ENCODE peak calls at places on chromosome 21, in six cellular contexts. A is PC-3; I is OCI-LY7; U is naive thymus-derived CD4-positive, alpha-beta T cell; P is CD8-positive, alpha-beta T cell; H is fibroblast of pulmonary artery. Z is an unnamed sample.

GRCh38 chr21:38386967-38387366 is 111.3 kb downstream of the ERG start:
- DNase-seq in A (no peak), I (no peak), U (no peak), P (no peak), H (peak; percentile 9), Z (no peak)

GRCh38 chr21:16945580-16945979 is 567.3 kb upstream of the CXADR start:
- DNase-seq in A (no peak), I (no peak), U (no peak), P (no peak), H (peak; percentile 7), Z (no peak)

GRCh38 chr21:29298348-29299045 is at the start of gene BACH1:
- DNase-seq in A (peak; percentile 92), I (peak; percentile 90), U (peak; percentile 91), P (peak; percentile 83), H (peak; percentile 93), Z (peak; percentile 52)

GRCh38 chr21:38984982-38985422 is 179.3 kb downstream of the ETS2 start:
- DNase-seq in A (no peak), I (no peak), U (peak; percentile 48), P (no peak), H (peak; percentile 88), Z (peak; percentile 63)

GRCh38 chr21:46065215-46065992 is 32.5 kb upstream of the COL6A2 start:
- DNase-seq in A (peak; percentile 34), I (no peak), U (no peak), P (no peak), H (peak; percentile 66), Z (no peak)

GRCh38 chr21:29144736-29145353 is 14.4 kb downstream of the MAP3K7CL start:
- DNase-seq in A (peak; percentile 23), I (no peak), U (no peak), P (no peak), H (no peak), Z (no peak)

GRCh38 chr21:46489800-46490199 is 31.1 kb downstream of the DIP2A start:
- DNase-seq in A (no peak), I (no peak), U (no peak), P (no peak), H (no peak), Z (no peak)

GRCh38 chr21:41566500-41567014 is 58.6 kb upstream of the TMPRSS2 start:
- DNase-seq in A (no peak), I (no peak), U (no peak), P (no peak), H (no peak), Z (no peak)

GRCh38 chr21:27076035-27076434 is 109.1 kb upstream of the ADAMTS5 start:
- DNase-seq in A (no peak), I (no peak), U (no peak), P (no peak), H (no peak), Z (no peak)

GRCh38 chr21:28798798-28799197 is 193.9 kb downstream of the LTN1 start:
- DNase-seq in A (no peak), I (no peak), U (no peak), P (no peak), H (peak; percentile 29), Z (no peak)

GRCh38 chr21:29434081-29434480 is 135.4 kb downstream of the BACH1 start:
- DNase-seq in A (no peak), I (no peak), U (no peak), P (no peak), H (no peak), Z (no peak)

GRCh38 chr21:26117324-26117971 is 53.1 kb downstream of the APP start:
- DNase-seq in A (no peak), I (no peak), U (no peak), P (no peak), H (no peak), Z (no peak)

GRCh38 chr21:42677339-42678117 is 24.1 kb downstream of the PDE9A start:
- DNase-seq in A (peak; percentile 62), I (peak; percentile 31), U (no peak), P (no peak), H (peak; percentile 64), Z (no peak)

GRCh38 chr21:38771536-38771935 is 34.2 kb upstream of the ETS2 start:
- DNase-seq in A (no peak), I (no peak), U (no peak), P (no peak), H (no peak), Z (no peak)

GRCh38 chr21:30194701-30195299 is 21.1 kb downstream of the CLDN8 start:
- DNase-seq in A (peak; percentile 76), I (peak; percentile 38), U (no peak), P (no peak), H (peak; percentile 60), Z (no peak)

GRCh38 chr21:38857152-38857825 is 51.6 kb downstream of the ETS2 start:
- DNase-seq in A (no peak), I (no peak), U (no peak), P (no peak), H (no peak), Z (no peak)

DNA sequence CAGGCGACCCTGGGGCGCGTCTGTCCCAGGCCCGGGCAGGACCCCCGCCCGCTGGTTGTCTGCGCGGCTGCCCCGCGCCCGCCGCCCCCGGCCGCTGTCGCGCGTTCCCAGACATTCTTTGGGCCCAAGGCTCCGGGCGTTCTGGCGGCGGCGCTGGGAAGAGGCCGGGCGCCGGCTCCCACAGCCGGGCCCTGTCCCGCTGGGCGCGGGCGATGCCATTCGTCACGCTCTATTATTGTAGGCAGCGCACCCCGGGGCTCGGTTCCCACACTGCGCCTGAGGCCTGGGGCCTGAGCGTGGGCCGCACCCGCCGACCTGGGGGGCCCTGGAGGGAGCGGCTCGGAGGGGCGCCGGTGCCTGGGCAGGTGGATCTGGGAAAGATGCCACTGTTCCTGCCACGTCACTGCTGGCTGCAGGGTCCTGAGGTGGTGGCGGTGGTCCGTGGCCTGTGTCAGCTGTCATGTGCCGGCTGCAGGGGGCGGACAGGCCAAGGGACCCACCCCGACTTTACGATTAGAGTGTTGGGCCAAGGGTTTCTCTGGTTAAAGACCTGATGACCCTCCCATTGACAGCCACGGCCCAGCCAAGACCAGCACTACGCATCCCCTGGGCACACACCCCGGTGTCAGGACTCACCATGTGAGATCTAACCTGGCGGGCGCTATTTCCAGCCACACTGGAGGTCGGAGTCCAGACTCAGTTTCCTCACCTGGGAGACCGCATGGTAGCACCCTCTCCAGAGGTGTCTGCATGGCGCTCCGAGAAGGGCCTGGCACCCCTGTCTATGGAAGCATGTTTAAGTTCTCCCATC is 55.1 kb upstream of the ADARB1 start:
- DNase-seq in A (no peak), I (no peak), U (no peak), P (no peak), H (no peak), Z (no peak)
- H3K4me3 ChIP-seq in A (no peak overlapping the region), I (no peak overlapping the region), U (no peak overlapping the region), P (no peak overlapping the region), H (no peak overlapping the region), Z (no peak overlapping the region)

GRCh38 chr21:33937146-33937545 is 21.5 kb upstream of the ATP5PO start:
- DNase-seq in A (no peak), I (no peak), U (no peak), P (no peak), H (no peak), Z (no peak)
- H3K4me3 ChIP-seq in A (no peak overlapping the region), I (no peak overlapping the region), U (peak overlapping the region; percentile 33), P (peak overlapping the region; percentile 0), H (no peak overlapping the region), Z (no peak overlapping the region)

DNA sequence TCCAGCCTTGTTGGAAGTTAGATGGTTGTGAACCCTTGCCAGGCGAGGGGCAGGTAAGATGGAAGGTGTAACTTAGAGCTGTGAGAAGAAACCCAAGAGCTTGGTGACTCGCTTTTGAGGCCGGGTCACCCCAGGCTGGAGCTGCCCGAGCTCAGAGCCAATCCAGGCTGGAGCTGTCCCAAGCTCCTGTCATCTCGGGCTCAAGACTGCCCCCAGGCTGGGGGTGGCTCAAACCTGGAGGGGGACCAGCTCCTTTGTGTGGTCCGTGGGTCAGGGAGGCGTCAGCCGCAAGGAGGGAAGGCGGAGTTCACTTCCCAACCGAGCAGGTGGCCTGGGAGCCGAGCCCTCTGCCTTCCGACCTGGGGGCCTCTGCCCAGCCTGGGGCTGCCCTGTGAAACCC is 2.0 kb downstream of the HUNK start:
- DNase-seq in A (no peak), I (no peak), U (no peak), P (no peak), H (no peak), Z (no peak)
- H3K4me3 ChIP-seq in A (no peak overlapping the region), I (no peak overlapping the region), U (no peak overlapping the region), P (no peak overlapping the region), H (no peak overlapping the region), Z (peak overlapping the region; percentile 25)

GRCh38 chr21:32412162-32412997 is at the start of gene EVA1C:
- DNase-seq in A (peak; percentile 71), I (no peak), U (peak; percentile 72), P (peak; percentile 51), H (peak; percentile 77), Z (no peak)

GRCh38 chr21:32413697-32414578 is 1.4 kb downstream of the EVA1C start:
- DNase-seq in A (peak; percentile 46), I (no peak), U (no peak), P (no peak), H (peak; percentile 76), Z (no peak)

GRCh38 chr21:32414579-32415358 is 2.3 kb downstream of the EVA1C start:
- DNase-seq in A (peak; percentile 61), I (no peak), U (no peak), P (no peak), H (peak; percentile 68), Z (no peak)

GRCh38 chr21:32411366-32412161 is 942 bp upstream of the EVA1C start:
- DNase-seq in A (peak; percentile 66), I (no peak), U (peak; percentile 69), P (peak; percentile 55), H (peak; percentile 85), Z (no peak)

GRCh38 chr21:32412998-32413504 is 545 bp downstream of the EVA1C start:
- DNase-seq in A (peak; percentile 65), I (no peak), U (no peak), P (no peak), H (peak; percentile 50), Z (no peak)
- H3K4me3 ChIP-seq in A (peak overlapping the region; percentile 90), I (no peak overlapping the region), U (peak overlapping the region; percentile 76), P (peak overlapping the region; percentile 63), H (peak overlapping the region; percentile 80), Z (peak overlapping the region; percentile 56)

GRCh38 chr21:44076316-44076715 is 30.9 kb upstream of the PWP2 start:
- DNase-seq in A (no peak), I (no peak), U (no peak), P (no peak), H (no peak), Z (no peak)
- H3K4me3 ChIP-seq in A (no peak overlapping the region), I (no peak overlapping the region), U (no peak overlapping the region), P (no peak overlapping the region), H (no peak overlapping the region), Z (no peak overlapping the region)

DNA sequence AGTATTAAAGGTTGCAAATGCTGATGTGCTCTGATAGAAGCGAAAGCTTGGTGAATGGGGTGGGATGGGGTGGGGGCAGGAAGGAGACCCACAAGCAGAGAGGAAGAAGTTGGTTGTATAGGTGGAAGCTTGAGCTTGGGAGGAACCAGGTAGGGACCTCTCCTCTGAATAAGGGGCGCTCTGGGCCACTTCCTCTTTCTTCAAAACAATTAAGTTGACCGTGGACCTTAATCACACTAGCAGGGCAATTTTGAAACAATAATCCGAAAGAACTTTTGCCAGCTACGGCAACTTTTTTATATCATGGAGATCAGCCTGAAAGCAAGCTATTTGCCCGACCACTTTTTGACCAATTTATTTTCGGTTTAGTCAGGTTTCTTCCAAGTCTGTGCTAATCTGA is 1.9 kb upstream of the DYRK1A start:
- DNase-seq in A (no peak), I (peak; percentile 44), U (no peak), P (no peak), H (no peak), Z (no peak)
- H3K4me3 ChIP-seq in A (peak overlapping the region; percentile 79), I (peak overlapping the region; percentile 81), U (no peak overlapping the region), P (no peak overlapping the region), H (no peak overlapping the region), Z (no peak overlapping the region)